ENCODE peak calls at places on chromosomes 2 and 18, in six cellular contexts. O is hepatocyte, H is heart right ventricle, C is PC-9, A is fibroblast of lung, X is mesendoderm. V is an unnamed sample.

GRCh38 chr2:85438291-85439110 is 20.0 kb downstream of the SH2D6 start:
- DNase-seq in O (no peak), H (peak), C (no peak), A (no peak), X (no peak), V (no peak)

GRCh38 chr18:24656571-24656971 is 196.1 kb downstream of the HRH4 start:
- DNase-seq in O (no peak), H (no peak), C (no peak), A (peak), X (no peak), V (no peak)

GRCh38 chr2:71226391-71226964 is 425 bp downstream of the PAIP2B start:
- DNase-seq in O (peak), H (peak), C (peak), A (no peak), X (peak), V (no peak)

GRCh38 chr2:162926907-162927306 is 88.3 kb upstream of the KCNH7 start:
- DNase-seq in O (no peak), H (no peak), C (no peak), A (no peak), X (no peak), V (no peak)

GRCh38 chr2:1436369-1436768 is 23.1 kb downstream of the TPO start:
- DNase-seq in O (no peak), H (no peak), C (no peak), A (no peak), X (no peak), V (no peak)

GRCh38 chr2:233062946-233063268 is 2.8 kb downstream of the INPP5D start:
- DNase-seq in O (no peak), H (no peak), C (no peak), A (no peak), X (no peak), V (no peak)

GRCh38 chr2:221554769-221555510 is 17.2 kb downstream of the EPHA4 start:
- DNase-seq in O (no peak), H (no peak), C (no peak), A (no peak), X (peak), V (no peak)

GRCh38 chr18:44793186-44793585 is 112.5 kb downstream of the SETBP1 start:
- DNase-seq in O (no peak), H (no peak), C (no peak), A (no peak), X (no peak), V (no peak)

GRCh38 chr18:61569176-61569892 is 236.1 kb downstream of the CDH20 start:
- DNase-seq in O (no peak), H (peak), C (peak), A (peak), X (peak), V (no peak)

GRCh38 chr2:226273440-226273839 is 526.2 kb downstream of the IRS1 start:
- DNase-seq in O (no peak), H (no peak), C (no peak), A (no peak), X (no peak), V (no peak)

GRCh38 chr2:205171541-205171940 is 510.8 kb upstream of the NRP2 start:
- DNase-seq in O (no peak), H (no peak), C (no peak), A (no peak), X (no peak), V (no peak)

GRCh38 chr2:235206980-235207579 is 255.3 kb downstream of the SH3BP4 start:
- DNase-seq in O (no peak), H (no peak), C (no peak), A (no peak), X (no peak), V (no peak)

GRCh38 chr18:55743701-55744100 is 155.7 kb upstream of the TCF4 start:
- DNase-seq in O (no peak), H (no peak), C (no peak), A (no peak), X (no peak), V (no peak)

GRCh38 chr18:65659312-65659711 is 91.5 kb upstream of the CDH7 start:
- DNase-seq in O (no peak), H (no peak), C (no peak), A (no peak), X (no peak), V (no peak)

GRCh38 chr2:128306931-128307460 is 11.7 kb downstream of the HS6ST1 start:
- DNase-seq in O (no peak), H (no peak), C (no peak), A (no peak), X (no peak), V (no peak)

GRCh38 chr2:160061533-160062282 is 707 bp downstream of the PLA2R1 start:
- DNase-seq in O (peak), H (peak), C (no peak), A (no peak), X (no peak), V (no peak)

GRCh38 chr18:65938592-65939372 is 188.0 kb downstream of the CDH7 start:
- DNase-seq in O (peak), H (no peak), C (peak), A (peak), X (peak), V (no peak)

GRCh38 chr2:74222300-74222650 is 23.9 kb downstream of the MTHFD2 start:
- DNase-seq in O (no peak), H (no peak), C (no peak), A (no peak), X (no peak), V (no peak)

GRCh38 chr2:63850650-63851049 is 9.0 kb downstream of the UGP2 start:
- DNase-seq in O (no peak), H (no peak), C (no peak), A (no peak), X (no peak), V (no peak)

GRCh38 chr18:40347261-40347660 is 1607.8 kb upstream of the PIK3C3 start:
- DNase-seq in O (no peak), H (no peak), C (no peak), A (no peak), X (no peak), V (no peak)

GRCh38 chr18:32048507-32049091 is 30.0 kb downstream of the RNF125 start:
- DNase-seq in O (peak), H (peak), C (no peak), A (peak), X (peak), V (no peak)

GRCh38 chr2:102057502-102058292 is 65.9 kb downstream of the IL1R2 start:
- DNase-seq in O (no peak), H (no peak), C (no peak), A (peak), X (no peak), V (no peak)

GRCh38 chr2:176613358-176614032 is 344.3 kb downstream of the MTX2 start:
- DNase-seq in O (peak), H (no peak), C (no peak), A (no peak), X (no peak), V (no peak)

GRCh38 chr18:53909668-53910067 is 314.8 kb downstream of the MBD2 start:
- DNase-seq in O (no peak), H (no peak), C (no peak), A (no peak), X (peak), V (no peak)

GRCh38 chr2:41933035-41933429 is 114.8 kb upstream of the PKDCC start:
- DNase-seq in O (no peak), H (no peak), C (no peak), A (no peak), X (no peak), V (no peak)

GRCh38 chr18:29181151-29181901 is 1004.4 kb upstream of the CDH2 start:
- DNase-seq in O (peak), H (no peak), C (no peak), A (peak), X (no peak), V (no peak)

GRCh38 chr2:46416739-46417403 is 62.5 kb upstream of the TMEM247 start:
- DNase-seq in O (no peak), H (no peak), C (no peak), A (peak), X (no peak), V (no peak)

GRCh38 chr2:41543726-41544125 is 504.1 kb upstream of the PKDCC start:
- DNase-seq in O (no peak), H (no peak), C (no peak), A (no peak), X (no peak), V (no peak)

GRCh38 chr2:45771251-45771650 is 119.8 kb downstream of the PRKCE start:
- DNase-seq in O (peak), H (peak), C (no peak), A (peak), X (peak), V (peak)

GRCh38 chr2:174335605-174336402 is 1.1 kb downstream of the SP9 start:
- DNase-seq in O (peak), H (no peak), C (no peak), A (no peak), X (peak), V (no peak)

GRCh38 chr2:20931346-20931745 is 108.4 kb upstream of the LDAH start:
- DNase-seq in O (no peak), H (no peak), C (no peak), A (no peak), X (no peak), V (no peak)

GRCh38 chr2:80238692-80239469 is 65.7 kb downstream of the LRRTM1 start:
- DNase-seq in O (peak), H (no peak), C (peak), A (peak), X (peak), V (no peak)

GRCh38 chr2:68912732-68913131 is 40.0 kb downstream of the GKN2 start:
- DNase-seq in O (no peak), H (no peak), C (no peak), A (no peak), X (no peak), V (no peak)

GRCh38 chr2:240704651-240705050 is 13.0 kb downstream of the AQP12A start:
- DNase-seq in O (no peak), H (peak), C (no peak), A (no peak), X (no peak), V (no peak)

GRCh38 chr2:75705921-75706320 is 4.8 kb downstream of the GCFC2 start:
- DNase-seq in O (no peak), H (no peak), C (no peak), A (no peak), X (no peak), V (no peak)

GRCh38 chr2:75710577-75711253 is at the start of gene GCFC2:
- DNase-seq in O (peak), H (peak), C (peak), A (peak), X (peak), V (peak)

GRCh38 chr2:75710220-75710576 is 517 bp downstream of the GCFC2 start:
- DNase-seq in O (no peak), H (no peak), C (no peak), A (no peak), X (no peak), V (no peak)

GRCh38 chr2:75707901-75708300 is 2.8 kb downstream of the GCFC2 start:
- DNase-seq in O (no peak), H (no peak), C (no peak), A (no peak), X (no peak), V (no peak)

GRCh38 chr2:75709297-75709696 is 1.4 kb downstream of the GCFC2 start:
- DNase-seq in O (no peak), H (no peak), C (no peak), A (peak), X (no peak), V (no peak)
- H3K4me3 ChIP-seq in O (peak), H (peak), C (peak), A (peak), X (no peak), V (peak)

GRCh38 chr2:98726172-98726725 is 4.7 kb downstream of the MGAT4A start:
- DNase-seq in O (no peak), H (no peak), C (no peak), A (no peak), X (no peak), V (no peak)

GRCh38 chr2:98726735-98727368 is 4.1 kb downstream of the MGAT4A start:
- DNase-seq in O (no peak), H (no peak), C (no peak), A (no peak), X (no peak), V (no peak)

GRCh38 chr2:98729652-98730051 is 1.3 kb downstream of the MGAT4A start:
- DNase-seq in O (no peak), H (no peak), C (no peak), A (no peak), X (no peak), V (no peak)

GRCh38 chr2:98727758-98728718 is 2.9 kb downstream of the MGAT4A start:
- DNase-seq in O (no peak), H (no peak), C (no peak), A (no peak), X (no peak), V (no peak)

DNA sequence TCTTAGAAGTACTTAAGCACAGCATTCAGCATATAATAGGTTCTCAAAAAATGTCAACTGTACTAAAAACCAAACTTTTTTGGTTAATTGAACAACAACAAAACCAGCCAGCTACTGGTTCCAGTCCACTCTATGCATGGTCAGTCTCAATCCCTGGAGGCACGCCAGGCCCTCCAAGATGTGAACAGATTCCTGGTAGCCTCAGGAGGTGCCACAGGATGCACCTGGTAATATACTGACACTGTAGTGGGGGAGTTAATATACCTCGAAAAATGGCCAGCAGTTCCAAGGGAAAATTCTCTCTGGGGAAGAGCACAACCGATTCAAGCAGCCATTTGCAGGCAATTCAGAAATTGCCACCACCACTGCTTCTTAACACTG is 3.6 kb downstream of the MGAT4A start:
- DNase-seq in O (no peak), H (peak), C (no peak), A (no peak), X (no peak), V (no peak)
- H3K4me3 ChIP-seq in O (no peak), H (peak), C (no peak), A (no peak), X (no peak), V (peak)

DNA sequence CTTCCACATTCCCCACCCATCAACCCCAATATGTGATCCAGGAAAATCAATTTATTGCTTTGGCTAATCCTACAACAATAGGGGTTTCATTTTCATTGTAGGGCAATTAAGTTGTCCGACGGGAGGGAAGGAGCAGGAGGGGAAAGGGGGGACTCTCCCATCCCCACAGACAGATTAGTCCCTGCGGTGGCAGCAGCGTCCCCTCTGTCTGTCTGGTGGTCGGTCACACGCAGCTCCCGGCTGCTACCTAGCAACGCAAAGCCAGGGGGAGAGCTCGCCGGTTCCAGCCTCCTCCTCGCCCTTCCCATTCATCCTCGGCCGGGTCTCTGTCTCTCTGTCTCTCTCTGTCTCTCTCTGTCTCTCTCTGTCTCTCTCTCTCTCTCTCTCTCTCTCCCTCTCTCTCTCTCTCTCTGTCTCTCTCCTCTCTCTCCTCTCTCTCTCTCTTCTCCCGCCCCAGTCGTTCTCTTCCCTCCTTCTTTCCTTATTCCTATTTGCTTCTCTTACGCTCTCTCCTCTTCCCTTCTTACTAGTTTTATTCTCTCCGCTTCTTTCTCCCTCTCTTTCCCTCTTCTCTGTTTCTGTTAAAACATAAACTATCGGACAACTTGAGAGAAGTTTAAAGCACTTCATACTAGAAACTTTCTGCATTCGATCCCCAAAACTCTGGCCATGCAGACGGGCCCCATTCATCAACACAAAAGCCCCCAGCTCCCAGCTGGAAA is 1.2 kb downstream of the LRP2 start:
- DNase-seq in O (peak), H (no peak), C (no peak), A (peak), X (peak), V (no peak)
- H3K4me3 ChIP-seq in O (peak), H (peak), C (no peak), A (no peak), X (no peak), V (peak)

DNA sequence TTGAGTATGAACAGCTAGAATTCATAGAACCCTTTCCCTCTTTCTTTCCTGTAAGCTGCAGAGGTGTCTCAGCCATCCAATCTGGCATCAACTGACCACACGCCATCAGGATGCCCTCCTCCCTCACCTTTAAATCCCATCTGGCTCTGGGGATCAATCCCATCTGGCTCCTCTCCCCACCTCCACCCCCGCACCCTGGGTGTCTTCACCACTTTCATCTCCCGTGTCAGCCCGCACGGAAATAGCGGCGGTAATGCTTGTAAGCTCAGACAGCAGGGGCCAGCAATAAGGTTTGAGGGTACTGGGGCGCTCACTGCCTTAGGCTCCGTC is 508 bp upstream of the TUBA4B start:
- DNase-seq in O (no peak), H (no peak), C (no peak), A (no peak), X (no peak), V (no peak)
- H3K4me3 ChIP-seq in O (no peak), H (peak), C (peak), A (peak), X (peak), V (peak)

GRCh38 chr2:13002536-13002935 is 285.8 kb downstream of the TRIB2 start:
- DNase-seq in O (no peak), H (no peak), C (no peak), A (no peak), X (no peak), V (no peak)

GRCh38 chr2:13000644-13001375 is 284.1 kb downstream of the TRIB2 start:
- DNase-seq in O (peak), H (no peak), C (no peak), A (no peak), X (no peak), V (no peak)

GRCh38 chr2:13003500-13003899 is 286.8 kb downstream of the TRIB2 start:
- DNase-seq in O (no peak), H (no peak), C (no peak), A (no peak), X (no peak), V (no peak)

GRCh38 chr2:13002948-13003347 is 286.2 kb downstream of the TRIB2 start:
- DNase-seq in O (no peak), H (no peak), C (no peak), A (no peak), X (no peak), V (no peak)

DNA sequence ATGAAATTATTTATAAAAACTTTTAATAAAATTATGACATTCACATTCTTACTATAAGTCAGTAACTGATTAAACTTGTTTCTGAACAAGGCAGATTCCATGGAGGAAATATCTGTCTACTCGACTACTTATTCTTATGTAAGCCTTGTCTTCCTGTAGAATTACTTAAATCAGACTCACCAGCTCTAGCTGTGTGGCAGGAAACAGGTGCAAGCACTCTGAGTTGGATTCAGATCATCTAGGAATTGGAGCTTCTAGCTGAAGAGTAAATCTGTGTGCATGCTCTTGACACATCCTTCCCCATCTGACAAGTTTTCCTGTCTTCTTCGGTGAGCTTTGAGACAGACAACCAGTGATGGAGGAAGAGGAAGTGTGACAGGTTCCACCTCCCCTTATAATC is 284.7 kb downstream of the TRIB2 start:
- DNase-seq in O (no peak), H (no peak), C (no peak), A (no peak), X (no peak), V (no peak)
- H3K4me3 ChIP-seq in O (no peak), H (no peak), C (no peak), A (no peak), X (no peak), V (no peak)

GRCh38 chr2:36963106-36963505 is 3.2 kb downstream of the STRN start:
- DNase-seq in O (peak), H (no peak), C (peak), A (no peak), X (peak), V (no peak)
- H3K4me3 ChIP-seq in O (no peak), H (no peak), C (peak), A (no peak), X (no peak), V (no peak)

V was measured in dorsolateral prefrontal cortex.